ENCODE peak calls at places on chromosomes 3 and 15, in four cellular contexts. K, O, L and G are unnamed samples. For H3K27me3, the result is how much of the 10 kb centered on the place peaks cover.

GRCh38 chr3:111218615-111219014 is 147.0 kb downstream of the NECTIN3 start:
- DNase-seq in K (no peak), O (no peak), L (no peak), G (no peak)

GRCh38 chr15:82971223-82971984 is 14.6 kb upstream of the RAMAC start:
- DNase-seq in K (no peak), O (no peak), L (no peak), G (no peak)

GRCh38 chr3:99286266-99286845 is 352.0 kb upstream of the COL8A1 start:
- DNase-seq in K (no peak), O (peak), L (no peak), G (no peak)

GRCh38 chr3:122692674-122693073 is 12.0 kb downstream of the PARP14 start:
- DNase-seq in K (no peak), O (no peak), L (no peak), G (no peak)

GRCh38 chr15:31306426-31307269 is 20.0 kb upstream of the KLF13 start:
- DNase-seq in K (no peak), O (peak), L (peak), G (peak)

GRCh38 chr3:89340431-89340830 is 233.0 kb downstream of the EPHA3 start:
- DNase-seq in K (no peak), O (no peak), L (no peak), G (no peak)

GRCh38 chr15:44298878-44299277 is 10.4 kb downstream of the GOLM2 start:
- DNase-seq in K (no peak), O (no peak), L (peak), G (no peak)

GRCh38 chr15:45522931-45523331 is 376 bp upstream of the SLC30A4 start:
- DNase-seq in K (no peak), O (peak), L (no peak), G (no peak)

GRCh38 chr15:44782516-44782915 is 46.2 kb downstream of the TRIM69 start:
- DNase-seq in K (no peak), O (peak), L (no peak), G (no peak)

GRCh38 chr15:80309769-80310384 is 57.9 kb upstream of the CTXND1 start:
- DNase-seq in K (no peak), O (peak), L (peak), G (no peak)

GRCh38 chr3:69938061-69938460 is 61.5 kb upstream of the SAMMSON start:
- DNase-seq in K (no peak), O (no peak), L (no peak), G (no peak)

GRCh38 chr3:194298331-194299227 is 52.5 kb downstream of the CPN2 start:
- DNase-seq in K (no peak), O (no peak), L (no peak), G (peak)

GRCh38 chr3:170440346-170440745 is 21.7 kb downstream of the CLDN11 start:
- DNase-seq in K (no peak), O (peak), L (no peak), G (no peak)

GRCh38 chr15:33461671-33462070 is 150.9 kb downstream of the RYR3 start:
- DNase-seq in K (no peak), O (no peak), L (no peak), G (no peak)

GRCh38 chr15:72117448-72117697 is 577 bp downstream of the MYO9A start:
- DNase-seq in K (peak), O (peak), L (peak), G (peak)

GRCh38 chr3:74603292-74603691 is 11.2 kb downstream of the CNTN3 start:
- DNase-seq in K (no peak), O (no peak), L (no peak), G (no peak)

GRCh38 chr3:74607803-74608202 is 6.7 kb downstream of the CNTN3 start:
- DNase-seq in K (no peak), O (no peak), L (no peak), G (no peak)

GRCh38 chr3:74602471-74602870 is 12.0 kb downstream of the CNTN3 start:
- DNase-seq in K (no peak), O (no peak), L (no peak), G (no peak)

GRCh38 chr3:74606987-74607386 is 7.5 kb downstream of the CNTN3 start:
- DNase-seq in K (no peak), O (no peak), L (no peak), G (no peak)

GRCh38 chr3:74605437-74605836 is 9.0 kb downstream of the CNTN3 start:
- DNase-seq in K (no peak), O (no peak), L (no peak), G (no peak)
- H3K27me3 ChIP-seq in K (under half), O (under half), L (under half), G (under half)

GRCh38 chr15:37109151-37109912 is 9.0 kb upstream of the MEIS2 start:
- DNase-seq in K (no peak), O (no peak), L (peak), G (no peak)
- H3K27me3 ChIP-seq in K (half or more), O (under half), L (half or more), G (under half)

GRCh38 chr3:186182850-186183249 is 74.0 kb upstream of the ETV5 start:
- DNase-seq in K (no peak), O (no peak), L (no peak), G (no peak)

GRCh38 chr3:186192823-186193222 is 83.9 kb upstream of the ETV5 start:
- DNase-seq in K (no peak), O (no peak), L (no peak), G (no peak)

GRCh38 chr3:186189492-186189891 is 80.6 kb upstream of the ETV5 start:
- DNase-seq in K (no peak), O (no peak), L (no peak), G (no peak)

GRCh38 chr3:186193534-186194450 is 84.9 kb upstream of the ETV5 start:
- DNase-seq in K (no peak), O (no peak), L (peak), G (no peak)

DNA sequence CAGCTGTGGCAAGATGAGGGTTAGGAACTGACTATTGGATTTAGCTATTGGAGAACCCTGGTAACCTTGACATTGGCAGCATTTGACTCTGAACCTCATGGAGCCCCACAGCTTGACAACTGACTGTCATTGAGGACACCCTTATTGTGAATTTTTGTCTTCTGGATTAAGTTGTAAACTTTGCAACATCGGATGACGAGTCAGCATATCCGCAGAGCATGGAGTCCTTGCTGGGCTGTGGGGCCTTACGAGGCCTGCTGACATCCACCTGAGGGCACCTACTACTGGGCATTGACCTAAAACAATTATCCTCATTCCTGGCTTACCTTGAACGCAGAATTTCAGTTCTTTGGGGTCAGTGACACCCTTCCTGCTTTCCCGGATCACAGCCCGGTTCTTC is 79.0 kb upstream of the ETV5 start:
- DNase-seq in K (no peak), O (no peak), L (no peak), G (no peak)
- H3K27me3 ChIP-seq in K (under half), O (under half), L (half or more), G (under half)

GRCh38 chr15:59995568-59996349 is 8.4 kb upstream of the FOXB1 start:
- DNase-seq in K (no peak), O (no peak), L (peak), G (no peak)
- H3K27me3 ChIP-seq in K (half or more), O (half or more), L (half or more), G (under half)

DNA sequence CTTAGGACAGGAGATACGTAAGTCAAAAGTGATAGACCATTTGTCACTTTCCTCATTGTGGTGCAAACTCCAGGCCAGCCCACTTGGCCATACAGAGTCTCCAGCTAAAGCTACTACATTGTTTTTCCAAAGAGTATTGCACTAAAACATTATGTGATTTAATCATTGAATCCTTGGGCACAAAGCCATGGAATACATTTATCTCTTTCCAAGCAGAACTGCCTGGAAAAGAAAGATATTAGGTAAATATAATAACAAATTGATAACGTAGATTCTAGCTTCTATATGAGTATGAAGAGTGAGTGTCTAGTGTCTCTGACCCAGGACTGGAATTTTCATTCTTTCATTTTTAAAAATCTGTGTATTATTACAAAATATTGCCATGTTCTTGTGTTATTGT is 863.7 kb upstream of the SEMA6D start:
- DNase-seq in K (no peak), O (no peak), L (no peak), G (no peak)
- H3K27me3 ChIP-seq in K (under half), O (under half), L (under half), G (under half)